ENCODE peak calls at places on chromosomes 7 and 10, in four cellular contexts. H is HL-60, I is GM12878, P is K562. B is an unnamed sample.

GRCh38 chr7:100438172-100438571 is 1.9 kb upstream of the PPP1R35 start:
- DNase-seq in I (no peak), P (no peak), H (no peak), B (no peak)

GRCh38 chr10:14571866-14572507 is 202.7 kb downstream of the FAM107B start:
- DNase-seq in I (no peak), H (no peak), P (no peak), B (no peak)

GRCh38 chr7:36287371-36288241 is 102.1 kb upstream of the ANLN start:
- DNase-seq in I (no peak), H (no peak), P (no peak), B (no peak)

GRCh38 chr7:91228327-91228726 is 35.9 kb upstream of the FZD1 start:
- DNase-seq in H (no peak), I (no peak), P (no peak), B (no peak)

GRCh38 chr10:112471878-112472487 is 25.0 kb downstream of the VTI1A start:
- DNase-seq in P (peak), I (peak), H (no peak), B (no peak)

GRCh38 chr10:93657757-93658156 is 44.6 kb downstream of the FRA10AC1 start:
- DNase-seq in P (no peak), H (no peak), I (no peak), B (no peak)

GRCh38 chr7:140518370-140519006 is 39.2 kb upstream of the MKRN1 start:
- DNase-seq in P (peak), I (no peak), H (no peak), B (no peak)

GRCh38 chr7:70679666-70680065 is 452.3 kb upstream of the GALNT17 start:
- DNase-seq in H (no peak), I (peak), P (no peak), B (no peak)

GRCh38 chr7:156238366-156239133 is 402.0 kb upstream of the RNF32 start:
- DNase-seq in P (no peak), I (no peak), H (no peak), B (no peak)

GRCh38 chr10:124717911-124718734 is 26.1 kb downstream of the FAM53B start:
- DNase-seq in P (peak), I (peak), H (peak), B (peak)

GRCh38 chr10:76036410-76036940 is 605.1 kb downstream of the LRMDA start:
- DNase-seq in I (no peak), H (peak), P (peak), B (peak)

GRCh38 chr7:133230591-133231194 is 22.2 kb upstream of the EXOC4 start:
- DNase-seq in P (peak), H (peak), I (no peak), B (peak)

GRCh38 chr10:78434886-78435285 is 401.2 kb downstream of the RPS24 start:
- DNase-seq in P (no peak), H (no peak), I (no peak), B (no peak)

GRCh38 chr7:42311195-42311594 is 74.2 kb upstream of the GLI3 start:
- DNase-seq in H (no peak), I (no peak), P (no peak), B (no peak)

GRCh38 chr10:126716366-126716765 is 45.9 kb upstream of the C10orf90 start:
- DNase-seq in P (no peak), I (no peak), H (no peak), B (no peak)

GRCh38 chr7:142094861-142095260 is 16.7 kb upstream of the MGAM2 start:
- DNase-seq in I (no peak), H (no peak), P (no peak), B (no peak)

GRCh38 chr7:159032753-159033472 is 111.8 kb downstream of the VIPR2 start:
- DNase-seq in I (no peak), P (no peak), H (no peak), B (no peak)

GRCh38 chr10:24307173-24307572 is 98.2 kb downstream of the KIAA1217 start:
- DNase-seq in I (no peak), P (no peak), H (no peak), B (no peak)

GRCh38 chr10:61882621-61883375 is 18.7 kb upstream of the ARID5B start:
- DNase-seq in H (no peak), P (no peak), I (no peak), B (no peak)

GRCh38 chr7:42677751-42678231 is 234.1 kb downstream of the C7orf25 start:
- DNase-seq in P (no peak), H (no peak), I (no peak), B (no peak)

GRCh38 chr10:103706047-103706446 is 149.3 kb downstream of the SH3PXD2A start:
- DNase-seq in I (no peak), P (no peak), H (no peak), B (no peak)

GRCh38 chr10:42953684-42954674 is 122.9 kb upstream of the RET start:
- DNase-seq in I (no peak), P (no peak), H (no peak), B (no peak)

GRCh38 chr7:138032186-138032585 is 30.3 kb upstream of the CREB3L2 start:
- DNase-seq in H (no peak), I (no peak), P (no peak), B (no peak)

GRCh38 chr10:43354325-43354635 is 17.2 kb upstream of the FXYD4 start:
- DNase-seq in H (no peak), P (peak), I (no peak), B (no peak)

GRCh38 chr10:67780759-67781538 is 57.0 kb downstream of the DNAJC12 start:
- DNase-seq in H (no peak), I (no peak), P (no peak), B (no peak)

GRCh38 chr7:84178013-84178412 is 16.6 kb downstream of the SEMA3A start:
- DNase-seq in H (no peak), I (no peak), P (no peak), B (no peak)

GRCh38 chr10:122294511-122295422 is 23.7 kb downstream of the BTBD16 start:
- DNase-seq in P (no peak), I (no peak), H (no peak), B (no peak)

GRCh38 chr7:32587431-32587948 is 92.2 kb downstream of the AVL9 start:
- DNase-seq in H (peak), I (no peak), P (no peak), B (no peak)

GRCh38 chr7:117673839-117674238 is 194.0 kb downstream of the CFTR start:
- DNase-seq in P (no peak), I (no peak), H (no peak), B (no peak)

GRCh38 chr10:128463991-128464755 is 337.9 kb upstream of the MKI67 start:
- DNase-seq in P (no peak), H (no peak), I (peak), B (no peak)

GRCh38 chr10:112793197-112793921 is 156.7 kb upstream of the TCF7L2 start:
- DNase-seq in I (no peak), H (no peak), P (no peak), B (no peak)

GRCh38 chr7:34143397-34143796 is 238.1 kb downstream of the BMPER start:
- DNase-seq in H (no peak), I (no peak), P (no peak), B (no peak)

GRCh38 chr7:69780377-69780776 is 182.1 kb downstream of the AUTS2 start:
- DNase-seq in P (no peak), H (no peak), I (no peak), B (no peak)

GRCh38 chr10:4213441-4213840 is 428.4 kb upstream of the KLF6 start:
- DNase-seq in I (no peak), P (no peak), H (no peak), B (no peak)

GRCh38 chr10:15140640-15141039 is 27.9 kb downstream of the NMT2 start:
- DNase-seq in I (no peak), H (no peak), P (no peak), B (no peak)

GRCh38 chr10:33421789-33422188 is 87.3 kb upstream of the NRP1 start:
- DNase-seq in H (no peak), I (no peak), P (no peak), B (no peak)

GRCh38 chr10:71810048-71810750 is 36.9 kb upstream of the VSIR start:
- DNase-seq in I (no peak), H (no peak), P (no peak), B (no peak)

GRCh38 chr7:64951250-64951848 is 39.5 kb downstream of the ZNF117 start:
- DNase-seq in P (peak), I (peak), H (peak), B (no peak)

GRCh38 chr10:95832216-95833037 is 75.3 kb upstream of the CC2D2B start:
- DNase-seq in H (no peak), P (no peak), I (peak), B (peak)

DNA sequence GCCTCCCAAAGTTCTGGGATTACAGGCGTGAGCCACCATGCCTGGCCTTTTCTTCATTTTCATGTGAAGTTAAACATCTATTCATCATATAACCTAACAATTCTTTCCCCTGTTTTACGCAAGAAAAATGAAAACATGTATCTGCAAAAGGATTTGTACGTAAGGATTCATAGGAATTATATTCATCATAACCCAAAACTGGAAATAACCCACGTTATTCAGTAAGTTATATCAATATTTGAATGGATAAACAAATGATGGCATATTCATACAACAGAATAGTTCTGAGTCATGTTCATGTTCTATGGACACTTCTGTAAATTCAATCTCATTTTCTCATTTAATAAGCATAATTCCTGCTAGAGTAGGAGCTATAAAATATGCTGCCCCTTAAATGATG is 35.2 kb upstream of the CAV2 start:
- DNase-seq in I (no peak), H (no peak), P (no peak), B (no peak)
- TF ChIP-seq SPI1 in I (no peak), H (no peak), P (no peak), B (no peak)

GRCh38 chr7:75727881-75728592 is 10.7 kb downstream of the HIP1 start:
- DNase-seq in P (no peak), H (no peak), I (no peak), B (no peak)
- TF ChIP-seq SPI1 in P (no peak), H (no peak), I (no peak), B (no peak)

DNA sequence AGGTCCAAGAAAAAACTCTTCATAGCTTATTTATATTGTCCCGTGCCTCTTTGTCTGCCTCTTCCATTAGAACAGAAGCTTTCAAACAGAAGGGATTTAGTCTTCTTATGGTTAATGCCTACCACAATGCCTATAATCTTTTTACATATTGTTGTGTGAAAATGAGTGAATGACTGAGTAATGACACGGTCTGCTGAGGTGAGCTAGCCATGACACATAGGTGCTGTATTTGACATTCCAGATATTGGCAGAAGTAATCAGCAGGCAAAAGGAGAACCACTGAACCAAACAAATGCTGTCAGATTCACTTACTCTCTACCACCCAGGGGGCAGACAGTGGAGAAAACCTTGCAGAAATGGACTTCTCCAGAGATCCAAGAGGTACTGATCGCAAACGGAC is 377.2 kb upstream of the VWC2 start:
- DNase-seq in P (no peak), H (no peak), I (no peak), B (no peak)
- TF ChIP-seq SPI1 in P (no peak), H (no peak), I (no peak), B (no peak)

DNA sequence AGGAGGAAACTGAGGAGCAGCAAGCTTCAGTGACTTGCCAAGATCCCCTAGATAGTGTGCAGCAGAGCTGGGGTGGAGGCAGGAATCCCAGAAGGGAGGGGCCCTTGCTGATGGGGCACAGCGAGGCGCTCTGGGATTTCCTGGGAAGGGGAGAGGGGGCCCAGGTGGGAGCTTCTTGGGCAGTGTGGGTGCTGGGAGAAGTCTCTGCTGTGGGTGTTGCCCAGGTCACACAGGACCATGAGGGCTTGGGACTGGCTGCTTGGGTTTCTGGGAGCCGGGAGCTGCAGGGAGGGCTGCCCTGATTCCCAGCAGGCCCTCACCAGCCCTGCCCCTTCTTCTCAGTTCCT is 55.2 kb downstream of the TSPAN15 start:
- DNase-seq in P (no peak), H (no peak), I (no peak), B (no peak)
- TF ChIP-seq SPI1 in P (no peak), H (no peak), I (no peak), B (no peak)

DNA sequence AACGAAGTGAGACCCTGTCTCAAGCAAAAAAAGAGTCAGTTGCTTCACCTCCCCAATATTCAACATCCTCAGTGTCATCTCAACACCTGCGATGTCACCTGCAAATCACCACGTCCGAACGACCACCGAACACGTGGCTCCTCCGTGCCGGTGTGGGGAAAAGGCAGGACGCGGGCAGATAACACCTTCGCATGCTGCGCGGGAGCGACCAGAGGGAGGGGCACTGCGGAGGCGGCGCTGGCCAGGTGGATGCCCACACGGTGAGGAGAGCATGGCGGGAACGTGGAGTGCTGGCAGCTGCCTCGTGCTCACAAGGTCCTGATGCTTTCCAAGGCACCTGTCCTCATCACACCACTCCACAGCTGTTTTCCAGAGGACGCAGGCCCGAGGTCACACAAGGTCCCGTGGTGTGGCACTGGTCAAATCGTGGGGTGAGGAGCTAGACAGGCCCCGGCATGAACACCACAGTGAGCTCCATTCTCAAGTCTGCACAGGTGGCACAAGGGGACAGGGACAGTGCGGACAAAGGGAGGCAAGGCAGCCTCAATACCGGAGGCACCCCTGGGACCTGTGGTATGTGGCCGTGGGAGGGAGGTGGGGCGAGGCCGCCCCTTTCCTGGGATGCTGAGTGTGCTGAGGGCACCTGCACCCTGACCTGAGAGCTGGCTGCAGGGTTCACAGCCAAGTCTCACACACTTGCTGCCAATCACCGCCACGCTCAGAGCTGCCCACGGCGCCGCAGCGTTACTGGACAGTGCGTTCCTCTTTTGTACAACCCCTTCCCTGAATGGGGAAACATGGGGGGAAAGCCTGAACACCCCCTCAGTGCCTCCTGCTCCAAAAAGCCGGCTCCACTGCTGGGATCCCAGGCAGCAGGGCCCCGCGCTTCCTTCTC is 13.0 kb downstream of the TUBGCP2 start:
- DNase-seq in H (no peak), P (no peak), I (no peak), B (no peak)
- TF ChIP-seq SPI1 in H (no peak), P (no peak), I (no peak), B (no peak)

GRCh38 chr10:11414314-11415038 is 197.0 kb downstream of the USP6NL start:
- DNase-seq in H (no peak), P (no peak), I (no peak), B (no peak)

GRCh38 chr10:11407939-11408338 is 203.5 kb downstream of the USP6NL start:
- DNase-seq in H (no peak), I (no peak), P (no peak), B (no peak)

GRCh38 chr10:11409357-11409756 is 202.1 kb downstream of the USP6NL start:
- DNase-seq in H (no peak), P (no peak), I (no peak), B (no peak)

GRCh38 chr10:11415095-11415494 is 196.4 kb downstream of the USP6NL start:
- DNase-seq in P (no peak), H (no peak), I (no peak), B (no peak)

DNA sequence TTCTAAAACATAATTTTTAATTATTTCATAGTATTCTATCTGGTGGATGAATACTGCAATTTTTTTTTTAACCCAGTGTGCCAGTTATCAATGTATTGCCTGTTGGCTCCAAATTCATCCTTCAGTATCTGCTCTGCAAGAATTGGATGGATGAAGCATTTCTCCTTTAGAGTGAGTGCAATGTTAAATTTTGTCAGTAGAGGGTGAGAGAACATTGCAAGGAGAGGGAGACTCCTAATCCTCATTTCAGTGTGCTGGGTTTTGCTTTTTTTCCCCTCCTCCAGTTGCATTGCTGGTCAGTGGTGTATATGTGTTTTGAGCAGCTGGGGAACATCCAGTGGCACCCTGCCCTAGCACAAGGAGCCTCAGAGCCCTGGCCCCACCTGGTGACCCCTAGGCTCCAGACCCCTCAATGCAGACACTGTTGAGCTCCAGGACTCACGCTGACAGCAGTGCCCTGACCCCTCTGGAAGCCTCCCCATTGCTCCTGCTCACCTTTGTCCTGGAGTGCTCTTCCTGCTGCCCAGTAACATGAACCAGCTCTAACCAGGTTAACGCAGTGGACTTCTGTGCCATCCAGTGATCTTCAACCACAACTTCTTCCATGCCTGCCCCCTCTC is 199.4 kb downstream of the USP6NL start:
- DNase-seq in P (no peak), H (no peak), I (no peak), B (no peak)
- TF ChIP-seq SPI1 in P (no peak), H (no peak), I (no peak), B (no peak)

DNA sequence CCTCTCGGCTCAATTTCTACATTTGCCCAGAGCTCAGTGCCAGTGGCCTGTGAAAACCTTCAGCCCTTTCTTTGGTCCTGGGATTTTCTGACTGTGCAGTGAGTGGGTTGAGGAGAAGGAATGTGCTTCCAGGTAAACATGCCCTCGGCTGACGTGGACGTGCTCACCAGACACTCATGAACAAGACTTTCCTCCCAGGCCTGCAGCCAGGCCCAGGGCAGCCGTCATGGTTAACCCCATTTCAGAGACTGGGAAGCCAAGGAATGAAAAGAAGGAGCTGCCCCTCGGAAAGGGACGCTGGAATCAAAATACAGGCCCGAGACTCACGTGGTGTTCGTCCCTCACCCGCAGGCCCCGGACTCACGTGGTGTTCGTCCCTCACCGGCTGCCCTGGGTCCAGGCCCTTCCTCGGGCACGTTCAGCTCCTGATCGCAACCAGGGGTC is 8.8 kb upstream of the CALML5 start:
- DNase-seq in I (no peak), H (no peak), P (no peak), B (no peak)
- TF ChIP-seq SPI1 in I (no peak), H (no peak), P (no peak), B (no peak)

GRCh38 chr7:131949659-131950058 is 393.2 kb upstream of the PODXL start:
- DNase-seq in P (no peak), I (no peak), H (no peak), B (no peak)
- TF ChIP-seq SPI1 in P (no peak), I (no peak), H (no peak), B (no peak)

GRCh38 chr7:16758634-16759602 is 5.4 kb downstream of the TSPAN13 start:
- DNase-seq in H (no peak), I (no peak), P (no peak), B (no peak)
- TF ChIP-seq SPI1 in H (no peak), I (no peak), P (no peak), B (no peak)

DNA sequence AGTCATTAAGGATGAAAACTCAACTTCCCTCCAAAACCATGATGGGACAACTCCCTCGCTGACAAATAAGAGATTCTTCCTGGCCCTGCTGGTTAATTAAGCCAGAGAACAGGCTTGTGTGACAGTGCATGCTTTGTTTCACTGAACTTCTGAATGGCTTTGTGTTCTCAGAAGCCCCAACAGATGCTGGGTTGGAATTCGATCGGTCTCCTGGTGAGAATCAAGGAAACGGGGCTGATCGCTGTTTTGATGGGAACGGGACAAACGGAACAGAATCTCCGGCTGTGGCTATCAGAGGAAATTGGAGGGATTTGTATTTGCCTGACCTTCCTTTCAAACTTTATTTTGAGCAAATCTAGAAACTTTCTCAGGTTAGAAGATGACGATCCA is 145.0 kb downstream of the RNF216 start:
- DNase-seq in I (no peak), P (no peak), H (no peak), B (no peak)
- TF ChIP-seq SPI1 in I (no peak), P (no peak), H (no peak), B (no peak)